ENCODE peak calls at places on chromosomes 12 and 14, in four cellular contexts. One of them, this sample, is unnamed.

GRCh38 chr12:112166051-112167015 is 41.0 kb downstream of the TRAFD1 start:
- DNase-seq in tibial nerve: no peak
- DNase-seq in testis: no peak
- DNase-seq in hepatocyte: no peak
- DNase-seq in this sample: no peak

GRCh38 chr12:40156031-40156764 is 50.3 kb upstream of the SLC2A13 start:
- DNase-seq in testis: no peak
- DNase-seq in hepatocyte: no peak
- DNase-seq in tibial nerve: no peak
- DNase-seq in this sample: no peak

GRCh38 chr12:111344254-111344875 is 24.5 kb downstream of the PHETA1 start:
- DNase-seq in tibial nerve: no peak
- DNase-seq in hepatocyte: no peak
- DNase-seq in testis: no peak
- DNase-seq in this sample: no peak

GRCh38 chr12:53380797-53381738 is 1.1 kb downstream of the SP1 start:
- DNase-seq in tibial nerve: no peak
- DNase-seq in testis: no peak
- DNase-seq in hepatocyte: no peak
- DNase-seq in this sample: peak; percentile 79

GRCh38 chr12:43694879-43695278 is 63.7 kb downstream of the PUS7L start:
- DNase-seq in tibial nerve: no peak
- DNase-seq in testis: no peak
- DNase-seq in hepatocyte: no peak
- DNase-seq in this sample: no peak

GRCh38 chr12:3962661-3963483 is 89.7 kb upstream of the PARP11 start:
- DNase-seq in hepatocyte: peak; percentile 64
- DNase-seq in tibial nerve: no peak
- DNase-seq in testis: peak; percentile 35
- DNase-seq in this sample: peak; percentile 32

GRCh38 chr14:100525615-100526014 is 61.6 kb downstream of the BEGAIN start:
- DNase-seq in hepatocyte: no peak
- DNase-seq in testis: peak; percentile 25
- DNase-seq in tibial nerve: no peak
- DNase-seq in this sample: no peak

GRCh38 chr14:102249041-102249440 is 55.9 kb downstream of the MOK start:
- DNase-seq in testis: no peak
- DNase-seq in hepatocyte: no peak
- DNase-seq in tibial nerve: no peak
- DNase-seq in this sample: no peak

GRCh38 chr12:130549361-130549760 is 166.7 kb downstream of the RIMBP2 start:
- DNase-seq in tibial nerve: no peak
- DNase-seq in testis: no peak
- DNase-seq in hepatocyte: no peak
- DNase-seq in this sample: no peak

GRCh38 chr14:54890794-54891193 is 11.8 kb downstream of the GCH1 start:
- DNase-seq in tibial nerve: no peak
- DNase-seq in testis: no peak
- DNase-seq in hepatocyte: no peak
- DNase-seq in this sample: no peak

GRCh38 chr12:13273097-13273496 is 76.6 kb downstream of the EMP1 start:
- DNase-seq in testis: no peak
- DNase-seq in tibial nerve: no peak
- DNase-seq in hepatocyte: peak; percentile 44
- DNase-seq in this sample: no peak

GRCh38 chr12:18552829-18553228 is 185.0 kb downstream of the PLCZ1 start:
- DNase-seq in hepatocyte: no peak
- DNase-seq in testis: no peak
- DNase-seq in tibial nerve: no peak
- DNase-seq in this sample: no peak

GRCh38 chr12:50257226-50258166 is 25.8 kb downstream of the LIMA1 start:
- DNase-seq in hepatocyte: peak; percentile 38
- DNase-seq in testis: peak; percentile 54
- DNase-seq in tibial nerve: peak; percentile 88
- DNase-seq in this sample: peak; percentile 80

GRCh38 chr14:24162083-24162482 is 1.0 kb downstream of the IRF9 start:
- DNase-seq in testis: no peak
- DNase-seq in tibial nerve: no peak
- DNase-seq in hepatocyte: no peak
- DNase-seq in this sample: no peak

GRCh38 chr14:56210570-56210969 is 92.4 kb downstream of the PELI2 start:
- DNase-seq in testis: no peak
- DNase-seq in tibial nerve: no peak
- DNase-seq in hepatocyte: no peak
- DNase-seq in this sample: no peak

GRCh38 chr12:63804746-63805145 is 25.0 kb downstream of the RXYLT1 start:
- DNase-seq in hepatocyte: no peak
- DNase-seq in tibial nerve: no peak
- DNase-seq in testis: no peak
- DNase-seq in this sample: no peak

DNA sequence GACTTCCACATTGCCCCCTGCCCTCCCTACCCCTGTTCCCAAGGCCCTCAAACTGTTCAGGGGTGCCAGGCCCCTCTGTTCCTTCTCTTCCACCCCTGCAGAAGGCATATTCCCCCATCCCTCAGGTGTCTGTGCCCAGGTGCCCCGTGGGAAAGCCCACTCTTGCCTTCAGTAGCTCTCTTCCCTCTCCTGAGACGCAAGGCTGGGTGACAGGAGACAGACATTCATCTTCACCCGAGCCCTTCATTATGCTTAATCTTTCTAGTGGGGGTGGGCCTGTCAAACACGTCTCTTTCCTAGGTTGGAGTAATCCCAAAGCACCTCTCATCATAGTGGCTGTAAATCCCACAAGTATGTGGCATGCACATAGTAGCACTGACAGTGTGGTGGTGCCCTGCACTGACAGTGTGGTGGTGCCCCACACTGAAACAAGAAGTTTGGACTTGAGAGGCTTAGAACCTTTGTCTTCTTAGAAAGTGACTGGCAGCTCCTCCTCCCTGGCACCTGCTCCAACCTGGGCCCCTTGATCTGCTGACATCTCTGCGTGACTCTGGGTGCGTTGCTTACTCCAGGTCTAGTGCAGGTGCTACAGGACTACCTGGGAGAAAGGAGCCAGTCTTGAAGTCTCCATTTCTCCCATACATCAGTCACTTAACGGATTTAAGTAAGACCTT is 16.1 kb downstream of the NINJ2 start:
- DNase-seq in tibial nerve: no peak
- DNase-seq in testis: no peak
- DNase-seq in hepatocyte: no peak
- DNase-seq in this sample: no peak
- H3K4me3 ChIP-seq in tibial nerve: no peak overlapping the region
- H3K4me3 ChIP-seq in testis: no peak overlapping the region
- H3K4me3 ChIP-seq in hepatocyte: no peak overlapping the region
- H3K4me3 ChIP-seq in this sample: no peak overlapping the region

DNA sequence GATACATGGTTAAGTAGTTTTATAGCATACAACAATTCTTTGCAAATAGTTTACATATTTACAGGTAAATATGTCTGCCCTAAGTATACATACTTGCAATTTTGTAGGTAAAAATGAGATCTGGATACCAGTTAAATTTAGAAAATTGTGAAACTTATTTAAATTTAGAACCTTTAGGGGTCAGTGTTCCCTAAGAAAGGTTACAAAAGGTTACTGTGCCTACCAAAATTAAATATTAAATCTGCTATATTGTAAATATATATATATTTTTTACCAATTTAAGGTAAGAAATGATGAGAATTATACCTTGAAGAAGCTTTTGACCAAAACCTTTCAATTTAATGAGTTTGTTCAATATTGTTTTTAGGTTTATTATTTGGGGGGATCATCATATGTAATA is 54.0 kb downstream of the MIPOL1 start:
- DNase-seq in testis: no peak
- DNase-seq in tibial nerve: no peak
- DNase-seq in hepatocyte: no peak
- DNase-seq in this sample: no peak
- TF ChIP-seq CTCF in testis: no peak
- TF ChIP-seq CTCF in tibial nerve: no peak
- TF ChIP-seq CTCF in hepatocyte: peak; percentile 31
- TF ChIP-seq CTCF in this sample: no peak

GRCh38 chr14:104714681-104715080 is 9.3 kb upstream of the ADSS1 start:
- DNase-seq in tibial nerve: no peak
- DNase-seq in testis: no peak
- DNase-seq in hepatocyte: no peak
- DNase-seq in this sample: no peak
- H3K36me3 ChIP-seq in tibial nerve: peaks cover 40% of the 10 kb centered on the region
- H3K36me3 ChIP-seq in testis: no peaks in the 10 kb centered on the region
- H3K36me3 ChIP-seq in hepatocyte: no peaks in the 10 kb centered on the region
- H3K36me3 ChIP-seq in this sample: peaks cover 55% of the 10 kb centered on the region

DNA sequence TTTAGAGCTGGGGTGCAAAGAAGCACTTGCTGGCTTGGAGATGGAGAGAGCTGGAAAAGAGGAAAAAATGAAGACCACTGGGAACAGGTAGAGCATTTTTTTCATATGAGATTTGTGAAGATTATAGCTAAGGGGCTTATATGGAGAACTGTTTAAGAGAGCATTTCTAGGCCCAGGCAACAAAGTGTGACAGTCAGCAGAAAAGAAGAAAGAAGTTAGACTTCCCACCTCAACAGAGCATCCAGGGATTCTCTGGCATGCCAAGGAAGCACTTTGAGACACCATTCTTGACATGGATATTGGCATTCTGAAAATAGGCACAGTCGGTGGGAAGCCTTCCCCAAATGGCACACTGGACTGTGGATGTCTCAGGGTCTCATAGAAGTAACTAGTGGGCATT is 195.5 kb downstream of the KLHL28 start:
- DNase-seq in testis: no peak
- DNase-seq in tibial nerve: no peak
- DNase-seq in hepatocyte: no peak
- DNase-seq in this sample: no peak
- H3K4me3 ChIP-seq in testis: no peak overlapping the region
- H3K4me3 ChIP-seq in tibial nerve: no peak overlapping the region
- H3K4me3 ChIP-seq in hepatocyte: no peak overlapping the region
- H3K4me3 ChIP-seq in this sample: no peak overlapping the region